ENCODE peak calls at places on chromosomes 1 and 21, in ten cellular contexts. One of them, this sample, is unnamed. For H3K36me3 and H3K27me3, the result is how much of the 10 kb centered on the place peaks cover.

GRCh38 chr1:204520834-204521709 is 4.9 kb downstream of the MDM4 start:
- DNase-seq in mesenchymal stem cell: peak
- DNase-seq in NT2/D1: no peak
- DNase-seq in SJSA1: peak
- DNase-seq in mammary epithelial cell: peak
- DNase-seq in tibial artery: no peak
- DNase-seq in heart left ventricle: no peak
- DNase-seq in pancreas: no peak
- DNase-seq in esophagus squamous epithelium: no peak
- DNase-seq in upper lobe of right lung: no peak
- DNase-seq in this sample: peak

GRCh38 chr21:27346041-27346448 is 379.2 kb upstream of the ADAMTS5 start:
- DNase-seq in heart left ventricle: no peak
- DNase-seq in mammary epithelial cell: peak
- DNase-seq in SJSA1: peak
- DNase-seq in tibial artery: no peak
- DNase-seq in pancreas: no peak
- DNase-seq in NT2/D1: no peak
- DNase-seq in mesenchymal stem cell: peak
- DNase-seq in upper lobe of right lung: no peak
- DNase-seq in esophagus squamous epithelium: no peak
- DNase-seq in this sample: no peak

GRCh38 chr1:107574044-107574443 is 390.9 kb downstream of the VAV3 start:
- DNase-seq in mesenchymal stem cell: no peak
- DNase-seq in SJSA1: no peak
- DNase-seq in mammary epithelial cell: no peak
- DNase-seq in esophagus squamous epithelium: no peak
- DNase-seq in NT2/D1: no peak
- DNase-seq in tibial artery: no peak
- DNase-seq in pancreas: no peak
- DNase-seq in heart left ventricle: no peak
- DNase-seq in upper lobe of right lung: no peak
- DNase-seq in this sample: no peak

GRCh38 chr1:150612014-150612345 is 17.4 kb downstream of the ENSA start:
- DNase-seq in SJSA1: no peak
- DNase-seq in esophagus squamous epithelium: no peak
- DNase-seq in mammary epithelial cell: no peak
- DNase-seq in mesenchymal stem cell: no peak
- DNase-seq in upper lobe of right lung: no peak
- DNase-seq in NT2/D1: no peak
- DNase-seq in tibial artery: no peak
- DNase-seq in pancreas: no peak
- DNase-seq in heart left ventricle: no peak
- DNase-seq in this sample: no peak

GRCh38 chr21:45469273-45470086 is 64.5 kb downstream of the COL18A1 start:
- DNase-seq in tibial artery: no peak
- DNase-seq in NT2/D1: no peak
- DNase-seq in mesenchymal stem cell: no peak
- DNase-seq in SJSA1: peak
- DNase-seq in mammary epithelial cell: no peak
- DNase-seq in upper lobe of right lung: peak
- DNase-seq in esophagus squamous epithelium: no peak
- DNase-seq in pancreas: peak
- DNase-seq in heart left ventricle: peak
- DNase-seq in this sample: no peak

GRCh38 chr1:204202481-204202880 is 6.2 kb upstream of the KISS1 start:
- DNase-seq in pancreas: no peak
- DNase-seq in NT2/D1: no peak
- DNase-seq in mesenchymal stem cell: no peak
- DNase-seq in esophagus squamous epithelium: no peak
- DNase-seq in upper lobe of right lung: no peak
- DNase-seq in tibial artery: no peak
- DNase-seq in SJSA1: no peak
- DNase-seq in mammary epithelial cell: no peak
- DNase-seq in heart left ventricle: no peak
- DNase-seq in this sample: no peak

GRCh38 chr21:46098303-46099141 is 610 bp downstream of the COL6A2 start:
- DNase-seq in pancreas: peak
- DNase-seq in upper lobe of right lung: peak
- DNase-seq in tibial artery: peak
- DNase-seq in esophagus squamous epithelium: no peak
- DNase-seq in NT2/D1: no peak
- DNase-seq in heart left ventricle: peak
- DNase-seq in SJSA1: peak
- DNase-seq in mesenchymal stem cell: no peak
- DNase-seq in mammary epithelial cell: no peak
- DNase-seq in this sample: no peak

GRCh38 chr1:228084325-228084724 is 1.8 kb downstream of the ARF1 start:
- DNase-seq in NT2/D1: no peak
- DNase-seq in mammary epithelial cell: peak
- DNase-seq in esophagus squamous epithelium: no peak
- DNase-seq in mesenchymal stem cell: peak
- DNase-seq in SJSA1: peak
- DNase-seq in tibial artery: no peak
- DNase-seq in upper lobe of right lung: no peak
- DNase-seq in pancreas: no peak
- DNase-seq in heart left ventricle: no peak
- DNase-seq in this sample: no peak

GRCh38 chr1:42335809-42336518 is 929 bp upstream of the FOXJ3 start:
- DNase-seq in esophagus squamous epithelium: no peak
- DNase-seq in heart left ventricle: no peak
- DNase-seq in pancreas: no peak
- DNase-seq in mesenchymal stem cell: peak
- DNase-seq in upper lobe of right lung: no peak
- DNase-seq in mammary epithelial cell: peak
- DNase-seq in NT2/D1: no peak
- DNase-seq in SJSA1: peak
- DNase-seq in tibial artery: peak
- DNase-seq in this sample: no peak

GRCh38 chr21:29647353-29647781 is 292.4 kb downstream of the GRIK1 start:
- DNase-seq in tibial artery: no peak
- DNase-seq in SJSA1: no peak
- DNase-seq in NT2/D1: no peak
- DNase-seq in mesenchymal stem cell: peak
- DNase-seq in pancreas: no peak
- DNase-seq in heart left ventricle: no peak
- DNase-seq in mammary epithelial cell: no peak
- DNase-seq in upper lobe of right lung: no peak
- DNase-seq in esophagus squamous epithelium: no peak
- DNase-seq in this sample: no peak

GRCh38 chr1:117586337-117586736 is 19.5 kb upstream of the TENT5C start:
- DNase-seq in mammary epithelial cell: no peak
- DNase-seq in SJSA1: no peak
- DNase-seq in esophagus squamous epithelium: no peak
- DNase-seq in tibial artery: no peak
- DNase-seq in pancreas: no peak
- DNase-seq in mesenchymal stem cell: no peak
- DNase-seq in upper lobe of right lung: no peak
- DNase-seq in NT2/D1: no peak
- DNase-seq in heart left ventricle: no peak
- DNase-seq in this sample: no peak

GRCh38 chr1:206067486-206068302 is 14.7 kb downstream of the RHEX start:
- DNase-seq in NT2/D1: no peak
- DNase-seq in SJSA1: no peak
- DNase-seq in esophagus squamous epithelium: no peak
- DNase-seq in upper lobe of right lung: no peak
- DNase-seq in mammary epithelial cell: no peak
- DNase-seq in tibial artery: no peak
- DNase-seq in heart left ventricle: no peak
- DNase-seq in pancreas: no peak
- DNase-seq in mesenchymal stem cell: no peak
- DNase-seq in this sample: no peak

GRCh38 chr1:27621067-27621920 is 13.7 kb downstream of the FGR start:
- DNase-seq in NT2/D1: no peak
- DNase-seq in tibial artery: no peak
- DNase-seq in upper lobe of right lung: no peak
- DNase-seq in mammary epithelial cell: peak
- DNase-seq in heart left ventricle: peak
- DNase-seq in mesenchymal stem cell: no peak
- DNase-seq in esophagus squamous epithelium: no peak
- DNase-seq in SJSA1: no peak
- DNase-seq in pancreas: peak
- DNase-seq in this sample: no peak

GRCh38 chr1:37663426-37664000 is 28.8 kb upstream of the CDCA8 start:
- DNase-seq in tibial artery: no peak
- DNase-seq in mesenchymal stem cell: peak
- DNase-seq in esophagus squamous epithelium: no peak
- DNase-seq in pancreas: no peak
- DNase-seq in mammary epithelial cell: no peak
- DNase-seq in heart left ventricle: no peak
- DNase-seq in SJSA1: peak
- DNase-seq in upper lobe of right lung: no peak
- DNase-seq in NT2/D1: no peak
- DNase-seq in this sample: no peak

GRCh38 chr21:34620084-34620665 is 5.3 kb upstream of the RCAN1 start:
- DNase-seq in heart left ventricle: no peak
- DNase-seq in NT2/D1: no peak
- DNase-seq in SJSA1: no peak
- DNase-seq in esophagus squamous epithelium: no peak
- DNase-seq in upper lobe of right lung: no peak
- DNase-seq in pancreas: no peak
- DNase-seq in tibial artery: no peak
- DNase-seq in mesenchymal stem cell: no peak
- DNase-seq in mammary epithelial cell: no peak
- DNase-seq in this sample: no peak

GRCh38 chr1:52550447-52550846 is 2.4 kb downstream of the TUT4 start:
- DNase-seq in pancreas: no peak
- DNase-seq in heart left ventricle: no peak
- DNase-seq in esophagus squamous epithelium: no peak
- DNase-seq in upper lobe of right lung: no peak
- DNase-seq in mammary epithelial cell: no peak
- DNase-seq in tibial artery: no peak
- DNase-seq in NT2/D1: no peak
- DNase-seq in mesenchymal stem cell: no peak
- DNase-seq in SJSA1: no peak
- DNase-seq in this sample: no peak

GRCh38 chr1:112406771-112407170 is 10.8 kb downstream of the CTTNBP2NL start:
- DNase-seq in pancreas: no peak
- DNase-seq in tibial artery: no peak
- DNase-seq in heart left ventricle: no peak
- DNase-seq in esophagus squamous epithelium: no peak
- DNase-seq in SJSA1: no peak
- DNase-seq in mammary epithelial cell: no peak
- DNase-seq in NT2/D1: no peak
- DNase-seq in upper lobe of right lung: no peak
- DNase-seq in mesenchymal stem cell: no peak
- DNase-seq in this sample: no peak

GRCh38 chr1:23864801-23865542 is 3.1 kb downstream of the FUCA1 start:
- DNase-seq in pancreas: no peak
- DNase-seq in SJSA1: no peak
- DNase-seq in mammary epithelial cell: no peak
- DNase-seq in NT2/D1: no peak
- DNase-seq in mesenchymal stem cell: no peak
- DNase-seq in esophagus squamous epithelium: no peak
- DNase-seq in heart left ventricle: no peak
- DNase-seq in tibial artery: no peak
- DNase-seq in upper lobe of right lung: no peak
- DNase-seq in this sample: no peak

GRCh38 chr1:226656601-226657277 is 82.3 kb downstream of the ITPKB start:
- DNase-seq in tibial artery: peak
- DNase-seq in pancreas: peak
- DNase-seq in heart left ventricle: peak
- DNase-seq in mammary epithelial cell: peak
- DNase-seq in upper lobe of right lung: no peak
- DNase-seq in SJSA1: no peak
- DNase-seq in NT2/D1: no peak
- DNase-seq in mesenchymal stem cell: peak
- DNase-seq in esophagus squamous epithelium: no peak
- DNase-seq in this sample: no peak

GRCh38 chr1:45656573-45657226 is 29.6 kb downstream of the GPBP1L1 start:
- DNase-seq in esophagus squamous epithelium: no peak
- DNase-seq in tibial artery: no peak
- DNase-seq in upper lobe of right lung: no peak
- DNase-seq in mesenchymal stem cell: no peak
- DNase-seq in mammary epithelial cell: no peak
- DNase-seq in heart left ventricle: no peak
- DNase-seq in SJSA1: no peak
- DNase-seq in NT2/D1: no peak
- DNase-seq in pancreas: no peak
- DNase-seq in this sample: no peak
- H3K36me3 ChIP-seq in esophagus squamous epithelium: half or more
- H3K36me3 ChIP-seq in tibial artery: half or more
- H3K36me3 ChIP-seq in upper lobe of right lung: half or more
- H3K36me3 ChIP-seq in mesenchymal stem cell: half or more
- H3K36me3 ChIP-seq in mammary epithelial cell: half or more
- H3K36me3 ChIP-seq in heart left ventricle: half or more
- H3K36me3 ChIP-seq in SJSA1: half or more
- H3K36me3 ChIP-seq in NT2/D1: half or more
- H3K36me3 ChIP-seq in pancreas: under half
- H3K36me3 ChIP-seq in this sample: under half

GRCh38 chr1:182791464-182792179 is 2.0 kb downstream of the NPL start:
- DNase-seq in upper lobe of right lung: no peak
- DNase-seq in mesenchymal stem cell: no peak
- DNase-seq in mammary epithelial cell: no peak
- DNase-seq in heart left ventricle: no peak
- DNase-seq in pancreas: no peak
- DNase-seq in NT2/D1: no peak
- DNase-seq in tibial artery: no peak
- DNase-seq in esophagus squamous epithelium: no peak
- DNase-seq in SJSA1: no peak
- DNase-seq in this sample: no peak
- H3K27me3 ChIP-seq in upper lobe of right lung: under half
- H3K27me3 ChIP-seq in mesenchymal stem cell: under half
- H3K27me3 ChIP-seq in mammary epithelial cell: under half
- H3K27me3 ChIP-seq in heart left ventricle: under half
- H3K27me3 ChIP-seq in pancreas: under half
- H3K27me3 ChIP-seq in NT2/D1: under half
- H3K27me3 ChIP-seq in tibial artery: under half
- H3K27me3 ChIP-seq in esophagus squamous epithelium: under half
- H3K27me3 ChIP-seq in SJSA1: under half
- H3K27me3 ChIP-seq in this sample: under half

GRCh38 chr1:115564201-115564600 is 77.6 kb upstream of the VANGL1 start:
- DNase-seq in esophagus squamous epithelium: no peak
- DNase-seq in upper lobe of right lung: no peak
- DNase-seq in mammary epithelial cell: no peak
- DNase-seq in heart left ventricle: no peak
- DNase-seq in NT2/D1: no peak
- DNase-seq in tibial artery: no peak
- DNase-seq in SJSA1: no peak
- DNase-seq in pancreas: no peak
- DNase-seq in mesenchymal stem cell: no peak
- DNase-seq in this sample: no peak
- H3K4me3 ChIP-seq in esophagus squamous epithelium: no peak
- H3K4me3 ChIP-seq in upper lobe of right lung: no peak
- H3K4me3 ChIP-seq in mammary epithelial cell: no peak
- H3K4me3 ChIP-seq in heart left ventricle: no peak
- H3K4me3 ChIP-seq in NT2/D1: peak
- H3K4me3 ChIP-seq in tibial artery: no peak
- H3K4me3 ChIP-seq in SJSA1: no peak
- H3K4me3 ChIP-seq in pancreas: no peak
- H3K4me3 ChIP-seq in mesenchymal stem cell: peak
- H3K4me3 ChIP-seq in this sample: peak

DNA sequence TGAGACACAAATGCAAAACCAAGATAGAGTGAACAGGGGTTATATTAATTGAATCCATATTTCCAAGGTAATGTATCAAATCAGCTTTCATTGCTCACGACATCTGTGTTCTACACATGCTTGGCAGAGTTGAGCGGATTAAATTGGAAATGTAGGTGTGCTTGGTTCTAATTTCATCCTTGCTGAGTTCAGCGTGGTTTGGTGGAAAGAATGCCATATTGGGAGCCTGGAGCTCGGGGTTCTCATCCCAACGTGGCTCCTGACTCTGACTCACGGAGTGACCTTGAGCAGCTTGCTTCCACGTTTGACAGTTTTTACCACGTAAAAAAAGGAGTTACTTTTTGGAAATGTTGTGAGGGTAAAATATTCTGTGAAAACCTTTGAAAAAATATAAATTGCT is 92.0 kb downstream of the MTR start:
- DNase-seq in mammary epithelial cell: no peak
- DNase-seq in heart left ventricle: no peak
- DNase-seq in NT2/D1: no peak
- DNase-seq in esophagus squamous epithelium: no peak
- DNase-seq in tibial artery: no peak
- DNase-seq in upper lobe of right lung: no peak
- DNase-seq in mesenchymal stem cell: no peak
- DNase-seq in SJSA1: no peak
- DNase-seq in pancreas: no peak
- DNase-seq in this sample: no peak
- H3K36me3 ChIP-seq in mammary epithelial cell: under half
- H3K36me3 ChIP-seq in heart left ventricle: half or more
- H3K36me3 ChIP-seq in NT2/D1: half or more
- H3K36me3 ChIP-seq in esophagus squamous epithelium: half or more
- H3K36me3 ChIP-seq in tibial artery: half or more
- H3K36me3 ChIP-seq in upper lobe of right lung: half or more
- H3K36me3 ChIP-seq in mesenchymal stem cell: half or more
- H3K36me3 ChIP-seq in SJSA1: under half
- H3K36me3 ChIP-seq in pancreas: under half
- H3K36me3 ChIP-seq in this sample: under half